ENCODE peak calls at places on chromosomes 7 and 10, in eight cellular contexts. I is GM23248, R is hepatocyte, D is mesenchymal stem cell, X is PC-9, F is fibroblast of lung, L is HepG2, K is IMR-90. S is an unnamed sample.

GRCh38 chr10:101063548-101064414 is 2.0 kb downstream of the KAZALD1 start:
- DNase-seq in I (no peak), L (no peak), K (no peak), R (no peak), F (no peak), X (no peak), D (no peak), S (no peak)

GRCh38 chr7:155560982-155561686 is 14.8 kb upstream of the CNPY1 start:
- DNase-seq in L (no peak), K (no peak), D (no peak), R (no peak), I (peak; percentile 13), F (no peak), X (no peak), S (no peak)

GRCh38 chr10:131652416-131652815 is 248.4 kb upstream of the PPP2R2D start:
- DNase-seq in L (no peak), D (no peak), F (no peak), K (no peak), I (no peak), X (no peak), R (no peak), S (no peak)

GRCh38 chr7:131897016-131897789 is 340.8 kb upstream of the PODXL start:
- DNase-seq in X (no peak), R (no peak), L (no peak), F (peak; percentile 26), K (peak; percentile 24), D (peak; percentile 11), I (peak; percentile 87), S (no peak)

GRCh38 chr7:55309040-55309991 is 55.8 kb upstream of the LANCL2 start:
- DNase-seq in X (no peak), D (no peak), L (no peak), F (no peak), K (no peak), I (no peak), R (no peak), S (no peak)

GRCh38 chr7:47783456-47784240 is 164.6 kb downstream of the PKD1L1 start:
- DNase-seq in L (peak; percentile 61), D (peak; percentile 98), X (peak; percentile 97), R (peak; percentile 71), F (peak; percentile 98), K (peak; percentile 98), I (peak; percentile 94), S (no peak)

GRCh38 chr10:201328-201771 is 66.1 kb downstream of the ZMYND11 start:
- DNase-seq in D (peak; percentile 28), K (peak; percentile 60), R (no peak), I (peak; percentile 83), L (no peak), F (peak; percentile 15), X (no peak), S (no peak)

GRCh38 chr7:56110611-56111010 is 4.3 kb upstream of the CHCHD2 start:
- DNase-seq in I (no peak), L (no peak), F (no peak), K (no peak), X (peak; percentile 64), D (no peak), R (no peak), S (no peak)

GRCh38 chr10:57785546-57785945 is 482.1 kb downstream of the IPMK start:
- DNase-seq in X (peak; percentile 58), L (no peak), I (no peak), R (no peak), F (no peak), K (no peak), D (no peak), S (no peak)

GRCh38 chr7:96380111-96380512 is 58.2 kb upstream of the SLC25A13 start:
- DNase-seq in X (no peak), D (no peak), F (no peak), L (no peak), I (no peak), K (no peak), R (no peak), S (peak; percentile 23)

GRCh38 chr10:9260690-9261089 is 1206.2 kb downstream of the GATA3 start:
- DNase-seq in L (no peak), D (no peak), F (no peak), I (no peak), R (no peak), X (no peak), K (no peak), S (no peak)

GRCh38 chr10:47315426-47315825 is 6.8 kb upstream of the GDF2 start:
- DNase-seq in X (no peak), R (no peak), D (no peak), F (no peak), K (no peak), L (no peak), I (no peak), S (no peak)

GRCh38 chr10:3741688-3742461 is 43.1 kb downstream of the KLF6 start:
- DNase-seq in F (peak; percentile 86), D (no peak), L (no peak), R (no peak), I (peak; percentile 80), X (no peak), K (no peak), S (no peak)

GRCh38 chr7:88759956-88760515 is 536 bp downstream of the ZNF804B start:
- DNase-seq in F (no peak), K (no peak), I (no peak), L (no peak), R (no peak), D (no peak), X (no peak), S (no peak)

GRCh38 chr7:32381024-32381601 is 109.1 kb downstream of the LSM5 start:
- DNase-seq in R (no peak), L (no peak), F (no peak), K (no peak), X (no peak), D (no peak), I (no peak), S (no peak)

DNA sequence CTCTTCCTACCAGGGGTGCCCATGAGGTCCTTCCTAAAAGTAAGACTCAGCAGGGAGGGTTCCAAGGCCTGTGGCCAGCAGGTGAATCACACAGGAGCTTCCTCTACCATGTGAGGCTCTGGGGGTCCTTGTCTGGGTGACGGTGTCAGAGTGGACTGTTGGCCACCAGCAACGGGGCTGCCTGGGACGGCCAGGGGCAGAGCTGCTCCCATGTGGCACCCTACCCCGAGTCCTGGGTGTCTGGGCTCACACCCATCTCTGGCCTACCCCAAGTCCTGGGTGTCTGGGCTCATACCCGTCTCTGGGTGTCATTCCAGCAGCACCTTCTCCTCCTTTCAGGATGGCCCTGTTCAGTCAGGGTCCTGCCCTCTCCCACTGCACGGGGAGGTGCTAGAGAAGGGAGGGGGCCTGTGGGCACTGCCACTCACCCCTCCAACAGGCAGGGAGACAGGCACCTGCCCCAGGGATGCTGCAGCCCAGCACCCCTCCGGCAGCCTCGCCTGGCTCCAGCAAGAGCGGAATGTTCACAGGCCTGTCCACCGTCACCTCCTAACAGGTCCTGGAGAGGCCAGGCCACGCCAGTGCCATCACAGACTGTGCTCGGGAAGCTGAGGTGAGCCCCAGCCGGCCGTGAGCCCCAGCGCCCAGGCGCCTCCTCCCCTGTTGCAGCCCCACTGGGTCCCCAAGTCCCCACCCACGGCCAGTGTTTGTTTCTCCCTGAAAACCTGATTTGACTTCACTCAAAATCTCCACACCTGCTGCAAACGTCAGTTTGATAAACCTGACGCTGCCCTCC is 143.7 kb downstream of the PTPRN2 start:
- DNase-seq in X (no peak), K (no peak), L (no peak), F (no peak), D (no peak), R (no peak), I (no peak), S (no peak)
- H3K4me2 ChIP-seq in X (no peak overlapping the region), K (no peak overlapping the region), L (no peak overlapping the region), F (no peak overlapping the region), D (no peak overlapping the region), R (no peak overlapping the region), I (no peak overlapping the region), S (no peak overlapping the region)

GRCh38 chr10:77875730-77876129 is 50.8 kb downstream of the DLG5 start:
- DNase-seq in I (no peak), F (no peak), K (no peak), X (no peak), R (no peak), L (no peak), D (no peak), S (no peak)
- H3K4me1 ChIP-seq in I (peaks cover 13% of the 10 kb centered on the region), F (peaks cover 2% of the 10 kb centered on the region), K (peaks cover 25% of the 10 kb centered on the region), X (peaks cover 35% of the 10 kb centered on the region), R (peaks cover 32% of the 10 kb centered on the region), L (peaks cover 43% of the 10 kb centered on the region), D (peaks cover 31% of the 10 kb centered on the region), S (peaks cover 14% of the 10 kb centered on the region)

GRCh38 chr7:134787720-134788119 is 8.3 kb downstream of the CALD1 start:
- DNase-seq in X (no peak), L (no peak), K (no peak), D (no peak), F (no peak), R (no peak), I (no peak), S (no peak)

GRCh38 chr7:134792968-134793367 is 13.5 kb downstream of the CALD1 start:
- DNase-seq in D (peak; percentile 70), F (no peak), L (no peak), X (no peak), R (no peak), I (peak; percentile 60), K (peak; percentile 63), S (no peak)

GRCh38 chr7:134787064-134787463 is 7.6 kb downstream of the CALD1 start:
- DNase-seq in D (peak; percentile 47), X (no peak), R (no peak), F (no peak), L (no peak), K (no peak), I (peak; percentile 38), S (no peak)

GRCh38 chr7:134788191-134788590 is 8.8 kb downstream of the CALD1 start:
- DNase-seq in K (no peak), X (no peak), R (no peak), I (no peak), D (no peak), F (no peak), L (no peak), S (no peak)

GRCh38 chr7:134789967-134790685 is 10.7 kb downstream of the CALD1 start:
- DNase-seq in L (no peak), X (no peak), I (peak; percentile 72), R (peak; percentile 41), D (peak; percentile 96), K (peak; percentile 76), F (peak; percentile 85), S (no peak)
- H3K4me2 ChIP-seq in L (no peak overlapping the region), X (no peak overlapping the region), I (peak overlapping the region; percentile 23), R (peak overlapping the region; percentile 23), D (no peak overlapping the region), K (peak overlapping the region; percentile 71), F (peak overlapping the region; percentile 44), S (no peak overlapping the region)

GRCh38 chr10:48710647-48711046 is 26.0 kb downstream of the WDFY4 start:
- DNase-seq in R (no peak), K (no peak), L (no peak), D (no peak), X (no peak), I (no peak), F (no peak), S (no peak)

GRCh38 chr10:48711830-48712229 is 27.2 kb downstream of the WDFY4 start:
- DNase-seq in K (no peak), F (no peak), L (no peak), X (no peak), R (no peak), D (no peak), I (no peak), S (no peak)

GRCh38 chr10:48716393-48716792 is 31.7 kb downstream of the WDFY4 start:
- DNase-seq in R (no peak), X (no peak), L (no peak), I (no peak), D (no peak), F (no peak), K (no peak), S (no peak)

GRCh38 chr10:48708144-48708543 is 23.5 kb downstream of the WDFY4 start:
- DNase-seq in L (no peak), D (peak; percentile 31), I (peak; percentile 3), R (no peak), X (no peak), K (peak; percentile 25), F (no peak), S (no peak)

GRCh38 chr10:48713966-48714618 is 29.4 kb downstream of the WDFY4 start:
- DNase-seq in L (no peak), X (no peak), R (no peak), K (no peak), I (no peak), F (no peak), D (no peak), S (no peak)
- H3K4me1 ChIP-seq in L (no peaks in the 10 kb centered on the region), X (no peaks in the 10 kb centered on the region), R (no peaks in the 10 kb centered on the region), K (no peaks in the 10 kb centered on the region), I (no peaks in the 10 kb centered on the region), F (no peaks in the 10 kb centered on the region), D (no peaks in the 10 kb centered on the region), S (no peaks in the 10 kb centered on the region)